ENCODE peak calls at places on chromosomes 12 and 14, in six cellular contexts. N, Z, H, W, S and A are unnamed samples.

GRCh38 chr14:32011225-32011624 is 65.9 kb upstream of the ARHGAP5 start:
- DNase-seq in Z (no peak), H (no peak), W (no peak), N (no peak), S (no peak), A (no peak)

GRCh38 chr12:125882141-125882540 is 816.9 kb downstream of the AACS start:
- DNase-seq in H (peak; percentile 3), N (no peak), S (peak; percentile 67), Z (no peak), W (no peak), A (no peak)

GRCh38 chr12:65741662-65742480 is 82.4 kb upstream of the HMGA2 start:
- DNase-seq in N (no peak), H (no peak), Z (peak; percentile 62), S (peak; percentile 87), W (no peak), A (no peak)

GRCh38 chr14:31402764-31403163 is 17.6 kb downstream of the HEATR5A start:
- DNase-seq in H (no peak), N (no peak), S (no peak), W (no peak), Z (no peak), A (no peak)

GRCh38 chr12:1793426-1794210 is 26.7 kb upstream of the LRTM2 start:
- DNase-seq in H (no peak), N (no peak), Z (no peak), S (no peak), W (no peak), A (no peak)

GRCh38 chr12:15212877-15213276 is 8.3 kb downstream of the RERG start:
- DNase-seq in Z (no peak), S (peak; percentile 30), N (no peak), H (peak; percentile 83), W (no peak), A (no peak)

GRCh38 chr12:109744991-109745942 is 31.6 kb downstream of the FAM222A start:
- DNase-seq in Z (no peak), S (no peak), W (no peak), H (peak; percentile 55), N (no peak), A (no peak)

GRCh38 chr12:24991209-24992049 is 42.5 kb upstream of the BCAT1 start:
- DNase-seq in H (peak; percentile 80), N (no peak), W (no peak), S (peak; percentile 71), Z (peak; percentile 76), A (no peak)

GRCh38 chr12:57661376-57661775 is 28.4 kb upstream of the B4GALNT1 start:
- DNase-seq in H (no peak), N (no peak), W (no peak), S (no peak), Z (no peak), A (no peak)

GRCh38 chr12:15044461-15044860 is 71.6 kb downstream of the PDE6H start:
- DNase-seq in H (no peak), Z (no peak), S (peak; percentile 78), W (no peak), N (no peak), A (no peak)

GRCh38 chr12:563250-563781 is 99.9 kb downstream of the NINJ2 start:
- DNase-seq in S (peak; percentile 20), Z (no peak), W (peak; percentile 63), H (no peak), N (no peak), A (no peak)

GRCh38 chr12:116631619-116632018 is 72.4 kb downstream of the MAP1LC3B2 start:
- DNase-seq in S (peak; percentile 58), N (no peak), Z (no peak), W (no peak), H (no peak), A (no peak)